ENCODE peak calls at places on chromosomes 3 and 15, in four cellular contexts. T, B, E and I are unnamed samples.

GRCh38 chr3:195259146-195259563 is 11.8 kb downstream of the XXYLT1 start:
- DNase-seq in B (no peak), T (no peak), E (no peak), I (no peak)

GRCh38 chr15:56736308-56736707 is 3.0 kb upstream of the ZNF280D start:
- DNase-seq in E (no peak), T (no peak), B (no peak), I (no peak)

GRCh38 chr3:151219056-151219455 is 16.0 kb upstream of the GPR171 start:
- DNase-seq in B (no peak), T (no peak), E (no peak), I (no peak)

GRCh38 chr15:41988896-41989572 is 16.7 kb upstream of the EHD4 start:
- DNase-seq in T (no peak), E (no peak), B (no peak), I (peak)

GRCh38 chr3:170180107-170180951 is 1.2 kb downstream of the PHC3 start:
- DNase-seq in E (no peak), B (peak), T (no peak), I (no peak)

GRCh38 chr3:195818301-195818700 is 6.6 kb upstream of the MUC4 start:
- DNase-seq in B (no peak), T (no peak), E (no peak), I (peak)

GRCh38 chr15:61644550-61644949 is 415.4 kb upstream of the RORA start:
- DNase-seq in T (no peak), E (no peak), B (no peak), I (no peak)

GRCh38 chr3:119579366-119580147 is at the start of gene ADPRH:
- DNase-seq in E (peak), B (peak), T (peak), I (peak)

GRCh38 chr3:18747383-18747782 is 322.2 kb upstream of the SATB1 start:
- DNase-seq in T (no peak), E (no peak), B (no peak), I (no peak)

GRCh38 chr3:56131976-56132590 is 336.2 kb downstream of the ERC2 start:
- DNase-seq in B (no peak), E (no peak), T (no peak), I (peak)

GRCh38 chr15:43414196-43414595 is 43.3 kb downstream of the TUBGCP4 start:
- DNase-seq in B (no peak), E (no peak), T (no peak), I (no peak)

GRCh38 chr15:92715753-92716152 is 60.2 kb upstream of the FAM174B start:
- DNase-seq in B (peak), E (no peak), T (no peak), I (no peak)

GRCh38 chr3:23676093-23676492 is 129.7 kb upstream of the UBE2E1 start:
- DNase-seq in B (no peak), E (no peak), T (no peak), I (no peak)

GRCh38 chr15:66386204-66387123 is at the start of gene MAP2K1:
- DNase-seq in E (peak), B (peak), T (peak), I (peak)
- TF ChIP-seq POLR2A in E (peak), B (no peak), T (peak), I (no peak)

GRCh38 chr15:45648521-45649200 is 13.8 kb downstream of the SQOR start:
- DNase-seq in T (no peak), B (peak), E (no peak), I (no peak)
- TF ChIP-seq POLR2A in T (no peak), B (no peak), E (no peak), I (no peak)

DNA sequence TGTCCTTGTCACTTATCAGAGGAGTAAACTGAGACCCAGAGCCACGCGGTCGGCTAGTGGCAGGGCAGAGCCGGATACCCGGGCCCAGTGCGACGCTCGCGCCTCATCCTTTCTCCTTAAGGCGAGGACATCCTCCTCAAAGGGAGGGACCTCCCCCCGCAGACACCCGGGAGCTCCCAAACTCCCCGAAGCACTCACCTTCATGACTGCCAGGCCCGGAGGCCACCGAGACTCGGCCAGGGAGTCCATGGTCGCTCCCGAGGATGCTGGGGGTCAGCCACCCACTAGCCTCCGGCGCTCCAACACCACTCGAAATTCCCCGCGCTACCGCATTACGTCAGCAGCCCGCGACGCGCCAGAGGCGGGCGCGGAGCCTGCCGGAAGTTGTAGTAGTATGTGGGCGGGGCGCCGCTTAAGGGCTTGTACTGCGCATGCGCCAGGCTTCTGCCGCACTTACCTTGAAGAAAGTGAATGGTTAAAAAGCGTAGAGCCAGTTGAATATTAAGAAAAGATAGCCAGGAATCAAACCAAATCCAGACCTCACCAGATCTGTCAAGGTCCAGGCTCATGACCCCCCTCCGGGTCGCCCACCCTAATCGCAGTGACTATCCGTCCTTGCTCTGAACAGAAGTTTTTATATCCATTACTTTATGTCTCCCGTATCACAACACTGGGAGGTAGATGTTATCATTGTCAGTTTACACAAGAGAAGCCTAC is at the start of gene RAD18:
- DNase-seq in B (peak), T (peak), E (peak), I (peak)
- TF ChIP-seq POLR2A in B (no peak), T (peak), E (peak), I (no peak)

GRCh38 chr3:129278970-129279906 is 568 bp downstream of the HMCES start:
- DNase-seq in E (no peak), T (no peak), B (peak), I (no peak)
- TF ChIP-seq POLR2A in E (no peak), T (peak), B (no peak), I (no peak)

GRCh38 chr3:9396632-9397330 is 634 bp upstream of the SETD5 start:
- DNase-seq in E (peak), B (peak), T (peak), I (peak)

GRCh38 chr3:9397331-9397910 is at the start of gene SETD5:
- DNase-seq in T (peak), E (peak), B (peak), I (peak)

GRCh38 chr3:9397911-9398714 is 698 bp downstream of the SETD5 start:
- DNase-seq in B (peak), E (peak), T (no peak), I (peak)

GRCh38 chr3:9395570-9396300 is 1.7 kb upstream of the SETD5 start:
- DNase-seq in E (peak), B (no peak), T (no peak), I (no peak)

GRCh38 chr3:9396301-9396631 is 1.1 kb upstream of the SETD5 start:
- DNase-seq in T (no peak), E (peak), B (peak), I (peak)
- TF ChIP-seq POLR2A in T (no peak), E (peak), B (no peak), I (peak)

DNA sequence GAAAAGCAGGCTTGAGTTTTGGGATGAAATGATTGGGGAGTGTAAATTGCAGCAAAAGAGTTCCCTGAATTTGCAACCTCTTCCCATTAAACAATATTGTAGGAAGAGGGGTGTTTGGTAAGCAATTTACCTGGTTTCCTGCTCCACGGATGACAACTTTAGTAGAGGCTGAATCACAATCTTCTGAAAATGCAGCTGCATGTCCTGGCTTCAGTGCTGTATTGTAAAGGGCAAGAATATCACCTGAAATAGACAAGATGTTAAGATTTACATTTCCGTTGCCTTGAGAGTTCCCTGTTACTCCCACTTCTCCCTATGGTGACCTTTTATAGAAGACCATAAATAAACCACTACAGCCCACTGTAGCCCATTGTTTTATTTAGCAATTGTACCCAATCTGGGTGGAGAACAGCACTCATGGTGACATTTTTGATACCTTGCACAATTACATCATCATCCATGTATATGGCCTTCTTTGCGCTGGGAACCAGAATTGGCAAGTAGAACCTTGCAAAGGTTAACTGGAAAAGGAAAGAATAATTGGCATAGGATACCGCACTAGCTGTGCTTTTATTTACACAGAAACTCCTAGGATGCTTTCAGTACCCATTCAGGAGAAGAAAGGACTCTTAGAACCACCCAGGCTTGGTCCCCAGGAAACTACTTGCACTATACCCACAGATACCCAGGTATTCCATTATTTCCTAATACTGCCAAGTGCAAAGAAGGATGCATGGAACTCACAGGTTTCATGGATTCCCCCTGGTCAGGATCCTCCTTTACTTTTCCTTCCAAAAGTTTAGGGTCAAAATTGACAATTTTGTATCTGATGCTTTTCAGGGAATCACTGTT is 9.6 kb downstream of the GLT8D1 start:
- DNase-seq in B (no peak), T (no peak), E (no peak), I (no peak)
- TF ChIP-seq POLR2A in B (no peak), T (peak), E (no peak), I (no peak)

GRCh38 chr15:37416103-37416502 is 315.8 kb upstream of the MEIS2 start:
- DNase-seq in T (no peak), E (no peak), B (no peak), I (no peak)
- TF ChIP-seq POLR2A in T (no peak), E (no peak), B (no peak), I (no peak)

DNA sequence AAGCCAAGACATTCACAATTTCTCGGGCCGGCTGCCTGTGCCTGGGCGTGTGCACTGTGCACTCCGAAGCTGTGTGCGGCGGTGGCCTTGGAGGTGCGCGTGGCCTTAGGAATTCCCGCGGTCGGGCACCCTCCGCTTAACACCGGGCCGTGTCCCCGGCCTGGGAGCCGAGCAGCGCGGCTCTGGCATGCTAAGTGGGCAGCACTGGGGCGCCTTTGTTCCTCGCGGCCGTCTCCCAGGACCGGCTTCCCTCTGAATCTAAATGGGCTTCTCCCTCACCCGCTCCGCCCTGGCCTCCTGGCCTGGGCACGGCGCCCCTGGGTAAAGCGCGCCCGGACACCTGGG is 498 bp upstream of the ARNT2 start:
- DNase-seq in T (peak), B (no peak), E (no peak), I (no peak)
- TF ChIP-seq POLR2A in T (no peak), B (no peak), E (no peak), I (no peak)